ENCODE peak calls at places on chromosomes 1 and 21, in four cellular contexts. M is HepG2, Y is H1, A is A549. D is an unnamed sample.

GRCh38 chr1:16151200-16151708 is 4.6 kb downstream of the EPHA2 start:
- DNase-seq in M (no peak), Y (no peak), A (no peak), D (peak; percentile 43)

GRCh38 chr1:236560213-236560771 is 36.5 kb downstream of the LGALS8 start:
- DNase-seq in M (no peak), Y (no peak), A (no peak), D (no peak)

GRCh38 chr1:36752891-36753361 is 270.2 kb upstream of the CSF3R start:
- DNase-seq in M (peak; percentile 12), Y (no peak), A (no peak), D (no peak)

GRCh38 chr1:55288245-55288644 is 73.1 kb upstream of the USP24 start:
- DNase-seq in M (no peak), Y (no peak), A (no peak), D (no peak)

GRCh38 chr1:42966688-42967609 is 8.3 kb upstream of the SLC2A1 start:
- DNase-seq in M (peak; percentile 56), Y (peak; percentile 63), A (peak; percentile 88), D (peak; percentile 85)

GRCh38 chr21:45525153-45525909 is 16.9 kb downstream of the SLC19A1 start:
- DNase-seq in M (peak; percentile 92), Y (no peak), A (no peak), D (no peak)

GRCh38 chr1:47941609-47942237 is 55.5 kb downstream of the TRABD2B start:
- DNase-seq in M (peak; percentile 43), Y (peak; percentile 31), A (peak; percentile 24), D (no peak)

GRCh38 chr1:107782192-107782845 is 182.7 kb downstream of the VAV3 start:
- DNase-seq in M (peak; percentile 43), Y (no peak), A (peak; percentile 2), D (peak; percentile 35)

GRCh38 chr1:65255088-65256050 is 54.0 kb upstream of the DNAJC6 start:
- DNase-seq in M (no peak), Y (peak; percentile 58), A (no peak), D (peak; percentile 55)

GRCh38 chr1:115429884-115430283 is 91.8 kb upstream of the NGF start:
- DNase-seq in M (no peak), Y (no peak), A (no peak), D (no peak)

GRCh38 chr1:54407201-54407956 is 1.2 kb upstream of the SSBP3 start:
- DNase-seq in M (peak; percentile 86), Y (peak; percentile 79), A (peak; percentile 83), D (peak; percentile 94)

GRCh38 chr1:156933136-156933535 is 12.7 kb downstream of the LRRC71 start:
- DNase-seq in M (no peak), Y (no peak), A (no peak), D (no peak)

GRCh38 chr21:36700961-36701911 is 2.3 kb downstream of the SIM2 start:
- DNase-seq in M (no peak), Y (peak; percentile 77), A (no peak), D (peak; percentile 12)

GRCh38 chr1:227900571-227901051 is 47.1 kb downstream of the WNT9A start:
- DNase-seq in M (no peak), Y (peak; percentile 41), A (no peak), D (no peak)

GRCh38 chr1:241627453-241628329 is 12.5 kb downstream of the CHML start:
- DNase-seq in M (peak; percentile 60), Y (no peak), A (peak; percentile 60), D (peak; percentile 47)

GRCh38 chr1:206736878-206737728 is 33.5 kb upstream of the IL19 start:
- DNase-seq in M (no peak), Y (no peak), A (no peak), D (no peak)

GRCh38 chr1:99659755-99660210 is 13.9 kb downstream of the PALMD start:
- DNase-seq in M (no peak), Y (no peak), A (peak; percentile 3), D (no peak)

GRCh38 chr1:99658031-99658290 is 12.0 kb downstream of the PALMD start:
- DNase-seq in M (no peak), Y (no peak), A (no peak), D (no peak)

GRCh38 chr1:99662581-99663208 is 16.8 kb downstream of the PALMD start:
- DNase-seq in M (no peak), Y (no peak), A (no peak), D (no peak)

GRCh38 chr1:99661780-99662179 is 15.9 kb downstream of the PALMD start:
- DNase-seq in M (no peak), Y (no peak), A (no peak), D (no peak)

GRCh38 chr1:99660496-99660895 is 14.6 kb downstream of the PALMD start:
- DNase-seq in M (no peak), Y (no peak), A (no peak), D (no peak)
- TF ChIP-seq RNF2 in M (no peak), Y (no peak), A (no peak), D (no peak)

DNA sequence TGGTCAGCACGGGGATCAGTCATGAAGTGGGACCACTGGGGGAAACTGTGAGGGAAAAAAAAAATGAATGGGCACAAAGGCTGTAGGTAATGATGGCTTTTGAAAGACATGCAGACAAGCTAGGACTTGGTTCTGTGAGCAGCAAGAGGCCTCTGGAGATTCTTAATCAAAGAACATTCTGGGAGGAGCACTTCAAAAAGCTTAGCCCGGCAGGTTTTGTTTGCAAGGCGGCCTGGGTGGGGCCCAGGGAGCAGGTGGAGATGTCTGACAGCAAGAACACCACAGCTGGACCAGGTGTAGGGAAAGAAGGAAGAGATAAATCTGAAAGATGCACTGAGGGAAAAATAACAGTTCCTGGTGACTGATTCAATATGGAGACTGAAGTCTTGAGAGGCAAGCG is 6.0 kb downstream of the TEX35 start:
- DNase-seq in M (no peak), Y (no peak), A (no peak), D (no peak)
- TF ChIP-seq RNF2 in M (no peak), Y (no peak), A (no peak), D (no peak)

DNA sequence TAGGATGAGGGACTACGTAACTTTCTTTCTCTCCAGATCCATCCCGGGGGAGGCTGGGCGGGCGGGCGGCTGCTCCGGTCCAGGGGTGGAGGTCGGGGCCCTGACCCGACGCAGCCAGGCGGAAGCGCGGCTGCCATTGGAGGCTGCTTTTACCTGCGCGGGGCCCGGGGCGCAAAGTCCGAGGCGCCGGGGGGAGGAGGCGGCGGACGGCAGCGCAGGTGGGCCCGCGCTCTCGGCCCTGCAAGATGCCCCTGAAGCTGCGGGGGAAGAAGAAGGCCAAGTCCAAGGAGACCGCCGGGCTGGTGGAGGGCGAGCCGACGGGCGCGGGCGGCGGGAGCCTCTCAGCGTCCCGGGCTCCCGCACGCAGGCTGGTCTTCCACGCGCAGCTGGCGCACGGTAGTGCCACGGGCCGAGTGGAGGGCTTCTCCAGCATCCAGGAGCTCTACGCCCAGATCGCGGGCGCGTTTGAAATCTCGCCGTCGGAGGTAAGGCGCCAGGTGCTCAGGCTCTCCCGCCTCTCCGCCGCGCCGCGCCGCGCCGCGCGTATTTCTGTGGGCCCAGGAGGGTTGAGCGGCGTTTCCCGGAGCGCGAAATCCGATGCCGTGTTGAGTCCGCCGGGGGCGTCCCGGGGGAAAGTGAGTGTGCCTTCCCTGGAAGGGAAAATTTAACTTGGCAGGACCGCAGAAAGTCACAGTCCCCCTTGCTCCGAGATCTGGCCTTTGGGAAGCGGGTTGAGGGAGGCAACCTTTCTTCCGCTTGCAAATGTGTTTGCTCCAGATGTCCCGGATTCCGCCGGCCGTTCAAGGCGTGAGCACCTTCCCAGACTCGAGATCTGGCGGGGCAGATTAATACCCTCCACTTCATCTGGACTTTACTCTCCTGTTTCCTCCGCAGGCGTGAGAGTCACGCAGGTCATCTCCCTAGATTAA is at the start of gene GIPC2:
- DNase-seq in M (peak; percentile 31), Y (peak; percentile 76), A (no peak), D (no peak)
- TF ChIP-seq RNF2 in M (peak; percentile 29), Y (peak; percentile 60), A (no peak), D (no peak)

DNA sequence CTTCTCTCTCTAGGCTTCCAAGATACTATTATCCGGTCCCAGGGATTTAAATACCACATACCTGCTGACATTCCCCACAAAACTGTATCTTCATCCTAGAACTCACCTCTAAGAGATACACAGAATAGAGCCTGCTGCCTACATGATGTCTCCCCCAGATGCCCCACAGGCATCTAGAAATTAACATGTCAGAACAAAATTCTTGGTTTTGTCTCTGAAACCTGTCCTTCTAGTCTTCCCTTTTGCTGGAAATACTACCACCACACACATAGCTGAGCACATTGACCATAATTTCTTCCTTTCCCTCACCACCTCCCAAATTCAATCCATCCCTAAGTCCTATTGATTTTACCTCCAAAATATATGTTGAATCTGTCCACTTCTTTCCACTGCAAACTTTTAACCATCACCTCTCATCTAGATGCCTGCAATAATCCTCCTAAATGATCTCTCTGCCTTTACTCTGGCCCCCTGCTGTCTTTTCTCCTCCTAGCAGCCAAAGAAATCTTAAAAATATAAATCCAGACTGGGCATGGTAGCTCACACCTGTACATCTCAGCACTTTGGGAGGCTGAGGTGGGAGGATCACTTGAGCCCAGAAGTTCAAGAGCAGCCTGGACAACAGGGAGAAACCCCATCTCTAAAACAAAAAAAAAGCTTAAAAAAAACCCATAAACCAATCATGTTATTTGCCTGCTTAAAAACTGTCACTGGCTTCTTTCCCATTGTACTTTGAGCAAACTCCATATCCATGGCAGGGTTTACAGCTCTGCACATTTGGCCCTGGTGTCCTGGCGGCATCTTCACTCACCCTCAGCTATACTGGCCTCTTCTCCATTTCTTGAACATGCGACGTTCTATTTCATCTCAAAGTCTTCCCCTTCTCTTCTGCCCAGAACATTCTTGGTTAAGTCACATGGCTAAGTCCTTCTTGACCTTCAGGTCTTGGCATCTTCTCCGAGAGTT is 6.2 kb upstream of the FAM76A start:
- DNase-seq in M (no peak), Y (no peak), A (no peak), D (no peak)
- TF ChIP-seq RNF2 in M (no peak), Y (no peak), A (no peak), D (no peak)

DNA sequence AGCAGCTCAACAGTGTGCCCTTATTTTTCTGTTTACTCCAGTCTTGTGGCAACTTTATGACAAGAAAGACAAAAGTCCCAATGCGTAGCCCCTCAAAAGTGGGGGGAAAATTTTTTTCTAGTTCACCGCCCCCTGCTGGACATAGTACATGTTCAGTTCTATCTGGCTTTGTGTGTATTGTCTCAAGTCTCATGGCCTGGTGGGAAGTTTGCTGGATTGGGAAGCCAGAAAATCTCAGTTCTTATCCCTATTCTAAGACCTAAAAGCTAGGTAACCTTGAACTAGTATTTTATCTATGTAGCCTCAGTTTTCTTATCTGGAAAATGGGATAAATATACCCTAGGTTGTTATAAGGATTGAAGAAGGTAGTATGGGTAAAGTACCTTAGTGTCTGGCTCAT is 55.8 kb upstream of the LDLRAP1 start:
- DNase-seq in M (peak; percentile 8), Y (no peak), A (no peak), D (peak; percentile 47)
- TF ChIP-seq RNF2 in M (no peak), Y (no peak), A (no peak), D (no peak)

DNA sequence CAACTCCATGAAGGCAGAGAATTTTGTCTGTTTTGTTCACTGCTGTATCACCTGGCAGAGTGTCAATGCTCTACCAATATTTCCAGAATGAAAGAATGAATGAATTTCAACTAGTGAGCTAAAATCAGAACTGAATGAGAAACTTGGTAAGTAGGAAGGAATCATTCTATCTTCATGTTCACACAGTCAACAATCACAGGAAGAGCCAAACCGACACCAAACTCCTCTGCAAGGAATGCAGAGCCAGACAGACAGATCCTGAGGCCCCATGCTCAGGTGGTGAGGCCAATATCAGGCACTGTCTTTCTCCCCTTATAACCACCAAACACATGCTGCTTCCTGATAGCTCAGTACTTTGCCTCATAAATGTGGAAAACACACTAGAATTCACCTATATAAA is 139.1 kb downstream of the SLC45A1 start:
- DNase-seq in M (no peak), Y (no peak), A (no peak), D (no peak)
- TF ChIP-seq RNF2 in M (no peak), Y (no peak), A (no peak), D (no peak)